ENCODE peak calls at places on chromosomes 11 and 22, in ten cellular contexts. K is stimulated activated CD4-positive, alpha-beta T cell treated with anti-CD3 and anti-CD28 coated beads, Interleukin-15, amount 100 ng/mL, for 48 hours; U is kidney glomerular epithelial cell; B is stimulated activated CD8-positive, alpha-beta memory T cell treated with anti-CD3 and anti-CD28 coated beads, Interleukin-4, amount 100 ng/mL, for 4 hours; W is HEK293T; Y is mucosa of gallbladder; R is nephron progenitor cell; C is Caki2; Q is KG1; I is Ammon's horn. T is an unnamed sample.

GRCh38 chr11:76185931-76186401 is 20.3 kb downstream of the WNT11 start:
- DNase-seq in K (no peak), U (no peak), B (no peak), W (no peak), Y (no peak), R (peak), C (no peak), Q (no peak), I (no peak), T (no peak)

GRCh38 chr11:64156235-64157011 is 9.5 kb downstream of the MACROD1 start:
- DNase-seq in K (no peak), U (no peak), B (no peak), W (no peak), Y (no peak), R (no peak), C (no peak), Q (no peak), I (peak), T (no peak)

GRCh38 chr22:19180234-19180633 is 1.7 kb upstream of the SLC25A1 start:
- DNase-seq in K (no peak), U (no peak), B (no peak), W (no peak), Y (no peak), R (no peak), C (no peak), Q (no peak), I (no peak), T (no peak)

GRCh38 chr22:37427128-37427710 is at the start of gene ELFN2:
- DNase-seq in K (no peak), U (no peak), B (no peak), W (peak), Y (no peak), R (peak), C (peak), Q (no peak), I (no peak), T (no peak)

GRCh38 chr11:119590651-119591308 is 138.2 kb downstream of the NECTIN1 start:
- DNase-seq in K (no peak), U (peak), B (no peak), W (no peak), Y (peak), R (no peak), C (peak), Q (no peak), I (no peak), T (no peak)

GRCh38 chr11:17609536-17610401 is 62.7 kb downstream of the OTOG start:
- DNase-seq in K (no peak), U (no peak), B (no peak), W (no peak), Y (peak), R (no peak), C (no peak), Q (no peak), I (no peak), T (no peak)

GRCh38 chr11:93729129-93729616 is 12.1 kb downstream of the TAF1D start:
- DNase-seq in K (no peak), U (no peak), B (no peak), W (no peak), Y (no peak), R (no peak), C (peak), Q (no peak), I (no peak), T (no peak)

GRCh38 chr22:23700706-23701105 is 9.9 kb downstream of the RGL4 start:
- DNase-seq in K (no peak), U (no peak), B (no peak), W (no peak), Y (no peak), R (no peak), C (no peak), Q (no peak), I (no peak), T (no peak)

GRCh38 chr11:8267831-8268529 is 4.3 kb upstream of the LMO1 start:
- DNase-seq in K (no peak), U (no peak), B (no peak), W (no peak), Y (no peak), R (peak), C (no peak), Q (no peak), I (no peak), T (no peak)

GRCh38 chr11:2700415-2701211 is 819 bp upstream of the KCNQ1OT1 start:
- DNase-seq in K (no peak), U (peak), B (no peak), W (peak), Y (peak), R (peak), C (peak), Q (no peak), I (peak), T (no peak)

GRCh38 chr11:126490261-126490660 is 134.8 kb downstream of the ST3GAL4 start:
- DNase-seq in K (no peak), U (no peak), B (no peak), W (no peak), Y (no peak), R (no peak), C (no peak), Q (no peak), I (no peak), T (no peak)

GRCh38 chr11:45216031-45216430 is 69.6 kb downstream of the PRDM11 start:
- DNase-seq in K (no peak), U (no peak), B (no peak), W (no peak), Y (no peak), R (no peak), C (no peak), Q (no peak), I (no peak), T (no peak)

GRCh38 chr22:31170971-31171370 is 11.0 kb downstream of the RNF185 start:
- DNase-seq in K (no peak), U (no peak), B (no peak), W (no peak), Y (no peak), R (no peak), C (no peak), Q (no peak), I (no peak), T (no peak)

GRCh38 chr11:66727883-66728759 is 895 bp downstream of the SPTBN2 start:
- DNase-seq in K (no peak), U (no peak), B (no peak), W (peak), Y (no peak), R (peak), C (no peak), Q (no peak), I (no peak), T (no peak)

GRCh38 chr11:1994121-1994520 is 3.5 kb downstream of the H19 start:
- DNase-seq in K (no peak), U (no peak), B (no peak), W (no peak), Y (no peak), R (no peak), C (no peak), Q (no peak), I (no peak), T (no peak)

GRCh38 chr11:130636672-130637463 is 188.4 kb downstream of the ADAMTS15 start:
- DNase-seq in K (no peak), U (peak), B (no peak), W (no peak), Y (no peak), R (no peak), C (peak), Q (no peak), I (peak), T (no peak)

GRCh38 chr11:697811-698311 is 2.2 kb downstream of the TMEM80 start:
- DNase-seq in K (no peak), U (peak), B (no peak), W (no peak), Y (no peak), R (no peak), C (peak), Q (no peak), I (no peak), T (no peak)

GRCh38 chr11:134359646-134360045 is 27.9 kb downstream of the GLB1L2 start:
- DNase-seq in K (no peak), U (no peak), B (no peak), W (no peak), Y (no peak), R (no peak), C (no peak), Q (no peak), I (no peak), T (no peak)

GRCh38 chr11:113528982-113529381 is 53.8 kb upstream of the DRD2 start:
- DNase-seq in K (no peak), U (no peak), B (no peak), W (no peak), Y (no peak), R (no peak), C (no peak), Q (no peak), I (no peak), T (no peak)

GRCh38 chr11:4589024-4589423 is 4.8 kb upstream of the OR52I1 start:
- DNase-seq in K (no peak), U (no peak), B (no peak), W (no peak), Y (no peak), R (no peak), C (no peak), Q (no peak), I (no peak), T (no peak)

GRCh38 chr22:27626675-27627443 is 174.7 kb downstream of the MN1 start:
- DNase-seq in K (no peak), U (no peak), B (no peak), W (no peak), Y (no peak), R (no peak), C (no peak), Q (no peak), I (no peak), T (no peak)

GRCh38 chr11:120712014-120712413 is 200.5 kb downstream of the GRIK4 start:
- DNase-seq in K (no peak), U (no peak), B (no peak), W (no peak), Y (no peak), R (no peak), C (no peak), Q (no peak), I (no peak), T (no peak)

GRCh38 chr22:30444632-30445437 is 19.3 kb downstream of the MTFP1 start:
- DNase-seq in K (no peak), U (no peak), B (no peak), W (peak), Y (peak), R (peak), C (peak), Q (peak), I (peak), T (no peak)

GRCh38 chr22:25030636-25031035 is 78.1 kb downstream of the KIAA1671 start:
- DNase-seq in K (no peak), U (no peak), B (no peak), W (no peak), Y (no peak), R (no peak), C (peak), Q (no peak), I (peak), T (no peak)

GRCh38 chr22:44325718-44326548 is 13.2 kb upstream of the SHISAL1 start:
- DNase-seq in K (no peak), U (peak), B (no peak), W (no peak), Y (no peak), R (no peak), C (no peak), Q (no peak), I (no peak), T (no peak)

GRCh38 chr11:94730153-94730552 is 38.0 kb upstream of the AMOTL1 start:
- DNase-seq in K (no peak), U (peak), B (no peak), W (no peak), Y (no peak), R (no peak), C (no peak), Q (no peak), I (no peak), T (no peak)

GRCh38 chr22:17827466-17827865 is 53.2 kb upstream of the BID start:
- DNase-seq in K (no peak), U (no peak), B (no peak), W (no peak), Y (no peak), R (no peak), C (no peak), Q (no peak), I (no peak), T (no peak)

GRCh38 chr11:95095858-95096587 is 6.4 kb downstream of the ENDOD1 start:
- DNase-seq in K (no peak), U (peak), B (no peak), W (no peak), Y (no peak), R (no peak), C (no peak), Q (no peak), I (no peak), T (no peak)

GRCh38 chr11:105000797-105001196 is 22.2 kb downstream of the CASP5 start:
- DNase-seq in K (peak), U (no peak), B (peak), W (peak), Y (no peak), R (no peak), C (no peak), Q (no peak), I (peak), T (peak)

GRCh38 chr11:56910785-56911184 is 77.9 kb upstream of the OR5AK2 start:
- DNase-seq in K (no peak), U (no peak), B (no peak), W (no peak), Y (no peak), R (no peak), C (no peak), Q (no peak), I (no peak), T (no peak)

GRCh38 chr11:134341805-134342571 is 10.2 kb downstream of the GLB1L2 start:
- DNase-seq in K (no peak), U (no peak), B (no peak), W (no peak), Y (peak), R (no peak), C (no peak), Q (no peak), I (no peak), T (no peak)

GRCh38 chr11:45094958-45095690 is 51.3 kb upstream of the PRDM11 start:
- DNase-seq in K (no peak), U (no peak), B (no peak), W (no peak), Y (no peak), R (no peak), C (no peak), Q (no peak), I (no peak), T (no peak)

GRCh38 chr11:59666969-59667368 is 1.9 kb downstream of the PATL1 start:
- DNase-seq in K (no peak), U (no peak), B (no peak), W (no peak), Y (no peak), R (no peak), C (no peak), Q (no peak), I (no peak), T (no peak)

GRCh38 chr22:29700949-29701927 is 18.6 kb upstream of the CABP7 start:
- DNase-seq in K (no peak), U (peak), B (no peak), W (peak), Y (no peak), R (no peak), C (peak), Q (peak), I (no peak), T (no peak)

GRCh38 chr11:10777806-10778205 is 26.8 kb downstream of the CTR9 start:
- DNase-seq in K (no peak), U (no peak), B (no peak), W (no peak), Y (no peak), R (no peak), C (no peak), Q (no peak), I (peak), T (no peak)

GRCh38 chr22:44752285-44753188 is at the start of gene ARHGAP8:
- DNase-seq in K (no peak), U (no peak), B (no peak), W (peak), Y (no peak), R (peak), C (no peak), Q (no peak), I (no peak), T (no peak)

T was measured in CD8-positive, alpha-beta T cell.